ENCODE peak calls at places on chromosomes 4 and X, in eight cellular contexts. X, K, V, J, W, P, R and F are unnamed samples.
A peak's percentile ranks its signal among the peaks of the same experiment; 100 is the strongest.

GRCh38 chr4:112895785-112896184 is 153.7 kb upstream of the ANK2 start:
- DNase-seq in P (no peak), R (no peak), W (no peak), V (peak; percentile 39), X (no peak), K (no peak), J (no peak), F (no peak)

GRCh38 chrX:97842468-97843199 is 958.9 kb downstream of the RPA4 start:
- DNase-seq in W (no peak), K (no peak), X (no peak), J (no peak), R (no peak), P (no peak), V (no peak), F (no peak)

GRCh38 chr4:150136481-150136880 is 58.2 kb downstream of the DCLK2 start:
- DNase-seq in X (no peak), R (no peak), J (no peak), P (no peak), W (no peak), K (no peak), V (no peak), F (no peak)

GRCh38 chr4:96093057-96093456 is 253.2 kb downstream of the PDHA2 start:
- DNase-seq in R (no peak), K (no peak), P (no peak), W (no peak), J (no peak), X (no peak), V (peak; percentile 22), F (no peak)

GRCh38 chr4:74661427-74662171 is 132.7 kb downstream of the BTC start:
- DNase-seq in X (no peak), R (no peak), K (no peak), P (no peak), W (no peak), J (no peak), V (no peak), F (no peak)

GRCh38 chr4:76947369-76947768 is 2.2 kb upstream of the SEPTIN11 start:
- DNase-seq in K (no peak), R (no peak), W (no peak), X (no peak), P (no peak), V (no peak), J (no peak), F (no peak)

GRCh38 chrX:110786486-110786885 is 9.1 kb downstream of the CHRDL1 start:
- DNase-seq in W (no peak), R (no peak), K (no peak), P (no peak), V (no peak), J (no peak), X (no peak), F (no peak)

GRCh38 chr4:80220711-80221110 is 23.4 kb downstream of the PRDM8 start:
- DNase-seq in K (no peak), R (no peak), X (no peak), P (no peak), V (no peak), W (no peak), J (no peak), F (no peak)

GRCh38 chr4:124526760-124527159 is 185.8 kb downstream of the ANKRD50 start:
- DNase-seq in R (no peak), X (no peak), V (no peak), W (no peak), P (no peak), K (no peak), J (no peak), F (no peak)

GRCh38 chr4:24912252-24913098 is at the start of gene CCDC149:
- DNase-seq in R (no peak), V (peak; percentile 95), K (peak; percentile 73), J (no peak), P (peak; percentile 52), W (no peak), X (peak; percentile 22), F (peak; percentile 69)

GRCh38 chrX:15242899-15243555 is 26.9 kb downstream of the ASB9 start:
- DNase-seq in R (peak; percentile 7), W (peak; percentile 21), P (no peak), K (no peak), V (peak; percentile 31), J (no peak), X (peak; percentile 2), F (peak; percentile 36)

GRCh38 chr4:74157116-74157742 is 689 bp upstream of the MTHFD2L start:
- DNase-seq in P (peak; percentile 19), V (no peak), X (no peak), J (no peak), K (no peak), R (no peak), W (no peak), F (peak; percentile 54)

GRCh38 chrX:96843566-96843965 is 40.1 kb upstream of the RPA4 start:
- DNase-seq in V (peak; percentile 6), P (no peak), W (no peak), K (no peak), R (no peak), J (no peak), X (no peak), F (no peak)

GRCh38 chr4:112951362-112951962 is 98.0 kb upstream of the ANK2 start:
- DNase-seq in K (no peak), X (no peak), W (no peak), P (no peak), R (no peak), J (no peak), V (no peak), F (no peak)

GRCh38 chrX:120625366-120625765 is 4.5 kb downstream of the C1GALT1C1 start:
- DNase-seq in W (no peak), J (no peak), K (no peak), X (no peak), V (no peak), P (no peak), R (no peak), F (no peak)

DNA sequence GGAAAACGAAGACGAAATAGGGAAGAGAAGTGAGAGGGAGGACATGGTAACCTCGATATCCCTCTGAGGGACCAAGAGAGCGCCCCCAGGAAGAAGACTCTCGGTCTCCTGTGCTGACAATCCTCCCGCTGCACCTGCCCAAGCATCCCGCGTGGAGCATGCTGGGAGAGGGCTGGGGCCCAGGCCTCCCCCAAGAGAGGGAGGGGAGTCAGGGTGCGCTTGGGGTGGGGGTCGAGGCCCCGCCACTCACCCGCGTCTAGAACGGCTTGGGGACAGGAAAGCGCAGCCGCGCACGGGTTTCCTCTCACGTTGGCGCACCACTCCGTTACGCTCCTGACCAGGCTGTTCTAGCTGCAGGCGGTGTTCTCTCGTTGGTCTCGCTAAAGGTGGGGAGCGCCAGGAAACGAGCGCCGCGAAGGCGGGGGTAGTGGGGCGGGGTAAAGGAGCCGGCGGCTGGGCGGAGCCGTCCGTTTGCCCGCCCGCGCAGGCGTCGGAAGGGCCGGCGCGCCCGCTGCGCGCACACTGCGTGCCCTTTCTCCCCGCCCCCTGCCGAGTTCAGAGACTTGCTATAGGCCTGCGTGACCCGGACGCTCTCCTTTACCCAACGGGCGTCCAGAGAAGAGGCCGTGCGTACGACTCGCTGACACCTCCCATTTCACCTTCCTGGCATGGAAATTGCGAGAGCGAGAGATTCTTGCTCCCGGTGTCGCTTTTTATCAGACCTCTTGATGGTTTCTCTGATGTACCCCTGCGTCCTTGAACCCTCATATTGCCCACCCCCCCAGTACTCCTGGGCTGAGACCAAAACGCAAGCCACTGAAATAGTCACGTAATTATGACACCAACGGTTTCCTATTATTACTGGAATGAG is at the start of gene C1GALT1C1:
- DNase-seq in P (peak; percentile 89), V (peak; percentile 92), X (peak; percentile 93), W (peak; percentile 93), J (peak; percentile 88), R (peak; percentile 86), K (peak; percentile 95), F (peak; percentile 96)
- H3K27ac ChIP-seq in P (peak within 1 kb of the TSS; percentile 67), V (peak within 1 kb of the TSS; percentile 90), X (peak within 1 kb of the TSS; percentile 89), W (peak within 1 kb of the TSS; percentile 88), J (peak within 1 kb of the TSS; percentile 86), R (peak within 1 kb of the TSS; percentile 89), K (peak within 1 kb of the TSS; percentile 84), F (peak within 1 kb of the TSS; percentile 82)

GRCh38 chr4:7970031-7970946 is 30.6 kb upstream of the AFAP1 start:
- DNase-seq in R (no peak), W (peak; percentile 50), J (peak; percentile 24), K (peak; percentile 55), P (no peak), X (no peak), V (no peak), F (peak; percentile 66)

GRCh38 chr4:7971881-7972500 is 32.3 kb upstream of the AFAP1 start:
- DNase-seq in K (peak; percentile 18), V (no peak), P (no peak), W (no peak), X (no peak), J (no peak), R (no peak), F (no peak)

GRCh38 chr4:7968262-7968896 is 28.7 kb upstream of the AFAP1 start:
- DNase-seq in R (no peak), K (peak; percentile 32), J (no peak), V (no peak), W (no peak), P (no peak), X (no peak), F (no peak)

GRCh38 chr4:7973545-7973981 is 33.9 kb upstream of the AFAP1 start:
- DNase-seq in V (no peak), R (no peak), K (peak; percentile 49), W (no peak), X (no peak), J (no peak), P (no peak), F (no peak)

GRCh38 chr4:7971159-7971631 is 31.5 kb upstream of the AFAP1 start:
- DNase-seq in R (no peak), K (no peak), V (no peak), X (no peak), W (no peak), J (no peak), P (no peak), F (no peak)
- H3K27ac ChIP-seq in R (no peak overlapping the region), K (no peak overlapping the region), V (peak overlapping the region; percentile 88), X (no peak overlapping the region), W (peak overlapping the region; percentile 72), J (peak overlapping the region; percentile 76), P (peak overlapping the region; percentile 87), F (no peak overlapping the region)

DNA sequence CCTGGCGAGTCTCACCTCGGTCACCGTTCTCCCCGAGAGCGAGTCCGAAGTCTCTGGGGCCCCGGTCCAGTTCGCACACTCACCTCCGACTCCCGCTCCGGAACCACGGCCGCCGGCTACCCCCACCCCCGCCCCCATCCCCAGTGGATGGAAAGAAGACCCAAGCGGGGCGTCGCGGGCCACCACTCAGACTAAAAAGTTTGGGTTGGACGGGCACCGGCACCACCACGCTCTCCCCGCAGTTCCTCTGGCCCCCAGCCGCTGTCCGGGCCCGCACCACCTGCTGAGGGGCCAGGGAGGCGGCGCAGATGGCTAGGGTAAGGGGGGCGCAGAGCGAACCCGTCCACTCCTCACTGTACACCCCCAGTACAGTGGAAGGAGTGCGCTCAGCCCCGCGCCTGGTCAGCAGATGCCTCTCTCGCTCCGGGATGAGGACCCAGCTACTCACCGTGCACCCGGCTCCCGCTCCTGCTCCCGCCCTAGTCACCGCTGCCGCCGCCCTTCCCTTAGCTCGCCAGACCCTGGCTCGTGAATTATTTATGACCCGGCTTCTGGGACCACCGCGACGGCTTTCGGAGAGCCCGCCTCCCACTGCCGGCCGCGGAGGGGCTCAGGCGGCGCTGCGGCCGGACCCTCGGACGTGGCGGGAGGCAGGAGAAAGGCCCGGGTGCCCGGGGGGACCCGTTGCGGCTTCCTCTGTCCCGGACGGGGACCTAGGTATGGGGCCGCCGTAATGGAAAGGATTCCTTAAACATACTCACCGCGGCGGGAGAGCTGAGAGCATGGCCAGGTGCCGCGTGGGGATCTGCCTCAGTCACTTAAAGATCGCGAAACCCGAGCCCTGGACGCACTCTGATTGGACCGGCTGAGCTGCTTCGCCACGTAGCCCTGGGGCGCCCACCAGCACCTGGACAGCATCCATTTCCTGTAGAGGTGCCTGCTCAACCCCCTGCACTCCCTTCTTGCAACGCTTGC is at the start of gene PROM1:
- DNase-seq in P (no peak), X (no peak), J (no peak), R (no peak), K (peak; percentile 55), W (no peak), V (peak; percentile 49), F (no peak)
- H3K27ac ChIP-seq in P (no peak within 1 kb of the TSS), X (no peak within 1 kb of the TSS), J (no peak within 1 kb of the TSS), R (no peak within 1 kb of the TSS), K (no peak within 1 kb of the TSS), W (no peak within 1 kb of the TSS), V (no peak within 1 kb of the TSS), F (no peak within 1 kb of the TSS)

GRCh38 chr4:145930592-145930991 is 8.0 kb downstream of the ZNF827 start:
- DNase-seq in P (no peak), X (no peak), W (no peak), R (no peak), K (no peak), J (no peak), V (no peak), F (no peak)
- H3K27ac ChIP-seq in P (no peak overlapping the region), X (no peak overlapping the region), W (no peak overlapping the region), R (no peak overlapping the region), K (no peak overlapping the region), J (no peak overlapping the region), V (peak overlapping the region; percentile 43), F (peak overlapping the region; percentile 80)